ENCODE peak calls at places on chromosome 20, in four cellular contexts. One of them, this sample, is unnamed.

GRCh38 chr20:35618372-35619131 is 2.9 kb downstream of the SPAG4 start:
- DNase-seq in amniotic stem cell: no peak
- DNase-seq in EL: peak
- DNase-seq in PC-9: no peak
- DNase-seq in this sample: peak

GRCh38 chr20:61222699-61223098 is 29.4 kb upstream of the CDH4 start:
- DNase-seq in PC-9: no peak
- DNase-seq in EL: no peak
- DNase-seq in amniotic stem cell: no peak
- DNase-seq in this sample: no peak

GRCh38 chr20:36629719-36630340 is 16.2 kb downstream of the SLA2 start:
- DNase-seq in EL: no peak
- DNase-seq in amniotic stem cell: no peak
- DNase-seq in PC-9: no peak
- DNase-seq in this sample: no peak

GRCh38 chr20:51020657-51021056 is 2.2 kb downstream of the KCNG1 start:
- DNase-seq in amniotic stem cell: no peak
- DNase-seq in PC-9: no peak
- DNase-seq in EL: no peak
- DNase-seq in this sample: no peak

GRCh38 chr20:64036346-64037198 is 590 bp downstream of the C20orf204 start:
- DNase-seq in amniotic stem cell: no peak
- DNase-seq in PC-9: no peak
- DNase-seq in EL: no peak
- DNase-seq in this sample: no peak

GRCh38 chr20:31497838-31498540 is 16.3 kb upstream of the HM13 start:
- DNase-seq in EL: peak
- DNase-seq in amniotic stem cell: no peak
- DNase-seq in PC-9: no peak
- DNase-seq in this sample: peak

GRCh38 chr20:50394569-50394968 is 115.6 kb upstream of the PTPN1 start:
- DNase-seq in EL: no peak
- DNase-seq in amniotic stem cell: no peak
- DNase-seq in PC-9: no peak
- DNase-seq in this sample: no peak

GRCh38 chr20:44460795-44461141 is 14.9 kb upstream of the TTPAL start:
- DNase-seq in EL: peak
- DNase-seq in PC-9: no peak
- DNase-seq in amniotic stem cell: peak
- DNase-seq in this sample: no peak

GRCh38 chr20:12241065-12241464 is 323.4 kb downstream of the BTBD3 start:
- DNase-seq in EL: no peak
- DNase-seq in PC-9: no peak
- DNase-seq in amniotic stem cell: no peak
- DNase-seq in this sample: no peak

GRCh38 chr20:61370841-61371303 is 118.8 kb downstream of the CDH4 start:
- DNase-seq in EL: no peak
- DNase-seq in PC-9: no peak
- DNase-seq in amniotic stem cell: no peak
- DNase-seq in this sample: no peak

GRCh38 chr20:19889011-19889953 is 127.9 kb upstream of the NAA20 start:
- DNase-seq in PC-9: no peak
- DNase-seq in amniotic stem cell: no peak
- DNase-seq in EL: peak
- DNase-seq in this sample: peak

GRCh38 chr20:56736285-56736857 is 107.3 kb downstream of the TFAP2C start:
- DNase-seq in amniotic stem cell: no peak
- DNase-seq in EL: no peak
- DNase-seq in PC-9: no peak
- DNase-seq in this sample: no peak

GRCh38 chr20:23605867-23606651 is at the start of gene CST9:
- DNase-seq in EL: no peak
- DNase-seq in PC-9: no peak
- DNase-seq in amniotic stem cell: no peak
- DNase-seq in this sample: no peak

GRCh38 chr20:51930775-51931174 is 128.5 kb upstream of the SALL4 start:
- DNase-seq in amniotic stem cell: peak
- DNase-seq in PC-9: no peak
- DNase-seq in EL: peak
- DNase-seq in this sample: peak

GRCh38 chr20:37907677-37908397 is 4.9 kb downstream of the VSTM2L start:
- DNase-seq in PC-9: peak
- DNase-seq in amniotic stem cell: peak
- DNase-seq in EL: peak
- DNase-seq in this sample: peak

GRCh38 chr20:5888051-5888450 is 62.3 kb downstream of the TRMT6 start:
- DNase-seq in PC-9: no peak
- DNase-seq in EL: no peak
- DNase-seq in amniotic stem cell: no peak
- DNase-seq in this sample: peak

GRCh38 chr20:6802227-6802626 is 34.7 kb downstream of the BMP2 start:
- DNase-seq in amniotic stem cell: no peak
- DNase-seq in PC-9: no peak
- DNase-seq in EL: no peak
- DNase-seq in this sample: no peak

GRCh38 chr20:58715709-58716475 is 23.3 kb downstream of the NPEPL1 start:
- DNase-seq in PC-9: no peak
- DNase-seq in amniotic stem cell: no peak
- DNase-seq in EL: no peak
- DNase-seq in this sample: no peak

GRCh38 chr20:37938954-37939353 is 36.0 kb downstream of the VSTM2L start:
- DNase-seq in PC-9: no peak
- DNase-seq in EL: no peak
- DNase-seq in amniotic stem cell: no peak
- DNase-seq in this sample: no peak

GRCh38 chr20:61744691-61745396 is 320.8 kb downstream of the TAF4 start:
- DNase-seq in EL: peak
- DNase-seq in amniotic stem cell: no peak
- DNase-seq in PC-9: no peak
- DNase-seq in this sample: peak

GRCh38 chr20:17431621-17432364 is 99.4 kb downstream of the BFSP1 start:
- DNase-seq in EL: peak
- DNase-seq in amniotic stem cell: peak
- DNase-seq in PC-9: no peak
- DNase-seq in this sample: peak

GRCh38 chr20:21622097-21622496 is 83.4 kb upstream of the PAX1 start:
- DNase-seq in amniotic stem cell: no peak
- DNase-seq in EL: no peak
- DNase-seq in PC-9: no peak
- DNase-seq in this sample: no peak

GRCh38 chr20:53692465-53693067 is 98.9 kb upstream of the ZNF217 start:
- DNase-seq in EL: peak
- DNase-seq in amniotic stem cell: no peak
- DNase-seq in PC-9: no peak
- DNase-seq in this sample: peak